ENCODE peak calls at places on chromosomes 4 and X, in five cellular contexts. K, I, X, H and L are unnamed samples.

GRCh38 chr4:142563682-142564291 is 282.3 kb downstream of the INPP4B start:
- DNase-seq in X (no peak), H (peak), K (no peak), I (peak), L (no peak)

GRCh38 chr4:186900232-186900900 is 176.7 kb upstream of the FAT1 start:
- DNase-seq in X (peak), K (no peak), H (no peak), I (no peak), L (no peak)

GRCh38 chr4:14787894-14788293 is 214.4 kb upstream of the CPEB2 start:
- DNase-seq in H (no peak), I (no peak), K (no peak), X (no peak), L (no peak)

GRCh38 chrX:129091097-129091496 is 432.2 kb downstream of the SMARCA1 start:
- DNase-seq in I (no peak), H (no peak), K (no peak), X (no peak), L (no peak)

GRCh38 chr4:24249972-24250371 is 334.4 kb downstream of the DHX15 start:
- DNase-seq in X (no peak), I (no peak), K (no peak), H (no peak), L (no peak)

GRCh38 chr4:52014903-52015302 is 5.3 kb downstream of the LRRC66 start:
- DNase-seq in I (no peak), K (no peak), H (no peak), X (no peak), L (no peak)

GRCh38 chr4:161404346-161405110 is 759.3 kb downstream of the FSTL5 start:
- DNase-seq in X (no peak), K (no peak), H (no peak), I (no peak), L (no peak)

GRCh38 chr4:48939785-48940184 is 33.2 kb upstream of the OCIAD2 start:
- DNase-seq in K (no peak), H (no peak), I (no peak), X (no peak), L (no peak)

GRCh38 chr4:112775801-112776200 is 138.9 kb downstream of the LARP7 start:
- DNase-seq in K (no peak), X (no peak), I (no peak), H (no peak), L (no peak)

GRCh38 chrX:101744085-101744484 is 84.4 kb upstream of the ARMCX2 start:
- DNase-seq in H (no peak), I (no peak), X (no peak), K (no peak), L (no peak)

GRCh38 chr4:74618659-74619058 is 173.7 kb downstream of the AREG start:
- DNase-seq in I (no peak), K (no peak), X (no peak), H (no peak), L (no peak)

GRCh38 chrX:22164770-22165388 is 107.8 kb upstream of the CBLL2 start:
- DNase-seq in I (no peak), K (no peak), H (no peak), X (no peak), L (no peak)

GRCh38 chrX:150696836-150697235 is 3.6 kb downstream of the MTMR1 start:
- DNase-seq in K (no peak), H (no peak), I (no peak), X (no peak), L (no peak)

GRCh38 chr4:20248155-20248558 is 3.5 kb upstream of the SLIT2 start:
- DNase-seq in I (peak), H (no peak), X (no peak), K (peak), L (peak)

GRCh38 chr4:26522478-26522877 is 32.2 kb upstream of the CCKAR start:
- DNase-seq in I (no peak), H (no peak), K (no peak), X (no peak), L (no peak)

GRCh38 chr4:109745830-109746229 is 16.0 kb upstream of the PLA2G12A start:
- DNase-seq in K (no peak), X (no peak), H (no peak), I (no peak), L (no peak)

GRCh38 chr4:183240581-183241321 is 79.3 kb downstream of the CLDN22 start:
- DNase-seq in H (no peak), K (no peak), X (no peak), I (no peak), L (no peak)

GRCh38 chr4:158895797-158896442 is 127.1 kb downstream of the FNIP2 start:
- DNase-seq in I (no peak), K (no peak), H (no peak), X (no peak), L (no peak)

GRCh38 chrX:47706575-47706974 is 47.6 kb upstream of the UXT start:
- DNase-seq in I (no peak), X (no peak), K (no peak), H (no peak), L (no peak)

GRCh38 chrX:150308532-150309157 is 54.5 kb upstream of the MAMLD1 start:
- DNase-seq in H (no peak), X (no peak), K (no peak), I (no peak), L (no peak)

GRCh38 chr4:40916218-40916555 is 166.4 kb downstream of the NSUN7 start:
- DNase-seq in H (no peak), K (no peak), I (no peak), X (no peak), L (no peak)

GRCh38 chr4:25141592-25141991 is 18.7 kb downstream of the SEPSECS start:
- DNase-seq in X (no peak), K (no peak), I (no peak), H (no peak), L (no peak)

GRCh38 chr4:158008551-158009218 is 164.1 kb downstream of the GASK1B start:
- DNase-seq in K (no peak), H (no peak), X (no peak), I (no peak), L (no peak)

GRCh38 chr4:161393614-161394013 is 770.2 kb downstream of the FSTL5 start:
- DNase-seq in X (no peak), H (no peak), K (no peak), I (no peak), L (no peak)

GRCh38 chrX:135112096-135112729 is 8.1 kb downstream of the ETDB start:
- DNase-seq in X (peak), K (peak), H (no peak), I (peak), L (no peak)

GRCh38 chr4:59243038-59243437 is 1957.1 kb upstream of the ADGRL3 start:
- DNase-seq in X (no peak), K (no peak), H (no peak), I (no peak), L (no peak)

GRCh38 chr4:18733956-18734872 is 712.7 kb upstream of the LCORL start:
- DNase-seq in K (no peak), I (no peak), H (no peak), X (no peak), L (no peak)

GRCh38 chr4:26192921-26193894 is 127.6 kb upstream of the RBPJ start:
- DNase-seq in I (no peak), X (no peak), K (no peak), H (no peak), L (no peak)

GRCh38 chr4:111754003-111754402 is 391.3 kb upstream of the FAM241A start:
- DNase-seq in X (no peak), I (no peak), K (no peak), H (no peak), L (no peak)

GRCh38 chr4:48141048-48141447 is 7.0 kb upstream of the TXK start:
- DNase-seq in H (no peak), X (peak), I (no peak), K (peak), L (peak)

GRCh38 chr4:6337331-6337935 is 67.8 kb downstream of the WFS1 start:
- DNase-seq in K (no peak), X (no peak), H (no peak), I (peak), L (peak)

GRCh38 chr4:30790998-30791397 is 70.8 kb downstream of the PCDH7 start:
- DNase-seq in I (no peak), H (no peak), K (no peak), X (no peak), L (no peak)

GRCh38 chrX:39427492-39428289 is 626.4 kb downstream of the MID1IP1 start:
- DNase-seq in H (no peak), I (no peak), X (no peak), K (no peak), L (no peak)

GRCh38 chr4:81040175-81040659 is 9.7 kb downstream of the BMP3 start:
- DNase-seq in K (peak), H (no peak), I (no peak), X (peak), L (no peak)
- TF ChIP-seq ZBTB33 in K (no peak), H (no peak), I (no peak), X (no peak), L (no peak)

GRCh38 chr4:33357121-33357520 is 2637.0 kb downstream of the PCDH7 start:
- DNase-seq in I (no peak), K (no peak), H (no peak), X (no peak), L (no peak)
- TF ChIP-seq ZBTB33 in I (no peak), K (no peak), H (no peak), X (no peak), L (no peak)

GRCh38 chr4:123235431-123235830 is 161.2 kb upstream of the SPRY1 start:
- DNase-seq in I (no peak), H (no peak), X (no peak), K (no peak), L (no peak)

GRCh38 chr4:123234966-123235365 is 161.6 kb upstream of the SPRY1 start:
- DNase-seq in X (no peak), I (no peak), H (no peak), K (no peak), L (no peak)

GRCh38 chr4:123230061-123230460 is 166.5 kb upstream of the SPRY1 start:
- DNase-seq in H (no peak), K (no peak), I (no peak), X (no peak), L (no peak)

GRCh38 chr4:123233409-123233808 is 163.2 kb upstream of the SPRY1 start:
- DNase-seq in X (no peak), H (no peak), K (no peak), I (no peak), L (no peak)

GRCh38 chr4:123232439-123232838 is 164.2 kb upstream of the SPRY1 start:
- DNase-seq in X (no peak), K (no peak), H (no peak), I (no peak), L (no peak)
- TF ChIP-seq ZBTB33 in X (no peak), K (no peak), H (no peak), I (no peak), L (no peak)

DNA sequence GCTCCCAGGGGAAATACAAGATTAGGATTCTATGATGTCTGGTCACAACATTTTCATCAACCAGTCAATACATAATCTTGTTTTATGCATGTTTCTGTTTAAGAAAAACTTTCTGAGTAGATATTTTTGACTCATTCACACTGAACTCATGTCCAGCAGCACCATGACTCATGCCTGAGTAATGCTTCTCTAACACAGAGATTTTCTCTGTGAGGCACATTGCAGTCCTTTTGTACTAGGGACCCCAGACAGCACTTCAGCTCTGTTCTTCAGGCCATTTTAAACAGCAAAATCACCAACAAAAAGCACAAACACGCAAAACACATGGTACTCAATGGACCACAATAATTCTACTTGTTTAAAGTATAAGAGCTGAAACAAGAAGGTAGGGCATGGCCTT is 83.5 kb downstream of the MXRA5 start:
- DNase-seq in H (no peak), X (no peak), K (no peak), I (peak), L (peak)
- TF ChIP-seq ZBTB33 in H (no peak), X (no peak), K (no peak), I (no peak), L (no peak)

GRCh38 chr4:152690706-152691651 is 11.2 kb upstream of the TMEM154 start:
- DNase-seq in K (no peak), H (no peak), I (no peak), X (no peak), L (no peak)
- TF ChIP-seq ZBTB33 in K (no peak), H (no peak), I (no peak), X (no peak), L (no peak)

GRCh38 chr4:2574058-2574457 is 37.6 kb downstream of the FAM193A start:
- DNase-seq in I (no peak), X (no peak), K (no peak), H (no peak), L (no peak)

GRCh38 chr4:2570036-2570435 is 33.6 kb downstream of the FAM193A start:
- DNase-seq in I (no peak), H (no peak), X (no peak), K (no peak), L (no peak)

GRCh38 chr4:2574863-2575262 is 38.4 kb downstream of the FAM193A start:
- DNase-seq in I (no peak), H (no peak), X (no peak), K (no peak), L (no peak)

GRCh38 chr4:2572076-2572475 is 35.6 kb downstream of the FAM193A start:
- DNase-seq in X (no peak), H (no peak), K (no peak), I (no peak), L (no peak)

GRCh38 chr4:2570551-2571222 is 34.2 kb downstream of the FAM193A start:
- DNase-seq in K (no peak), H (peak), I (no peak), X (no peak), L (no peak)
- TF ChIP-seq ZBTB33 in K (no peak), H (no peak), I (no peak), X (no peak), L (no peak)